ENCODE peak calls at places on chromosomes 4 and X, in five cellular contexts. One of them, this sample, is unnamed. For H3K4me1, the result is how much of the 10 kb centered on the place peaks cover.

GRCh38 chr4:109155682-109156243 is 146.7 kb downstream of the COL25A1 start:
- DNase-seq in DND-41: no peak
- DNase-seq in IMR-90: no peak
- DNase-seq in GM23248: peak
- DNase-seq in endothelial cell of umbilical vein: no peak
- DNase-seq in this sample: no peak

GRCh38 chr4:26028133-26028792 is 114.2 kb downstream of the SMIM20 start:
- DNase-seq in IMR-90: no peak
- DNase-seq in endothelial cell of umbilical vein: no peak
- DNase-seq in GM23248: no peak
- DNase-seq in DND-41: no peak
- DNase-seq in this sample: no peak

GRCh38 chrX:134144231-134144630 is 92.8 kb upstream of the CCDC160 start:
- DNase-seq in DND-41: peak
- DNase-seq in IMR-90: peak
- DNase-seq in GM23248: peak
- DNase-seq in endothelial cell of umbilical vein: peak
- DNase-seq in this sample: no peak

GRCh38 chr4:84032372-84032771 is 466.7 kb downstream of the NKX6-1 start:
- DNase-seq in endothelial cell of umbilical vein: no peak
- DNase-seq in DND-41: no peak
- DNase-seq in GM23248: no peak
- DNase-seq in IMR-90: no peak
- DNase-seq in this sample: no peak

GRCh38 chrX:8364369-8365141 is 100.1 kb upstream of the VCX3B start:
- DNase-seq in GM23248: no peak
- DNase-seq in IMR-90: no peak
- DNase-seq in DND-41: peak
- DNase-seq in endothelial cell of umbilical vein: no peak
- DNase-seq in this sample: no peak

GRCh38 chr4:53916431-53916889 is 147.9 kb downstream of the CHIC2 start:
- DNase-seq in IMR-90: peak
- DNase-seq in endothelial cell of umbilical vein: peak
- DNase-seq in GM23248: peak
- DNase-seq in DND-41: no peak
- DNase-seq in this sample: no peak

GRCh38 chrX:17174671-17175070 is 200.3 kb upstream of the NHS start:
- DNase-seq in endothelial cell of umbilical vein: no peak
- DNase-seq in DND-41: no peak
- DNase-seq in IMR-90: no peak
- DNase-seq in GM23248: no peak
- DNase-seq in this sample: no peak

GRCh38 chr4:4950891-4951290 is 68.4 kb downstream of the CYTL1 start:
- DNase-seq in endothelial cell of umbilical vein: no peak
- DNase-seq in GM23248: no peak
- DNase-seq in IMR-90: no peak
- DNase-seq in DND-41: no peak
- DNase-seq in this sample: no peak

GRCh38 chrX:154411981-154412340 is 622 bp downstream of the TAFAZZIN start:
- DNase-seq in GM23248: peak
- DNase-seq in IMR-90: peak
- DNase-seq in DND-41: peak
- DNase-seq in endothelial cell of umbilical vein: peak
- DNase-seq in this sample: peak

GRCh38 chr4:52873861-52874343 is 11.8 kb downstream of the RASL11B start:
- DNase-seq in DND-41: no peak
- DNase-seq in IMR-90: no peak
- DNase-seq in endothelial cell of umbilical vein: no peak
- DNase-seq in GM23248: no peak
- DNase-seq in this sample: peak

GRCh38 chrX:153882086-153882498 is 3.9 kb downstream of the L1CAM start:
- DNase-seq in endothelial cell of umbilical vein: no peak
- DNase-seq in GM23248: peak
- DNase-seq in DND-41: no peak
- DNase-seq in IMR-90: peak
- DNase-seq in this sample: no peak

GRCh38 chr4:88033309-88033708 is 25.9 kb downstream of the PKD2 start:
- DNase-seq in DND-41: peak
- DNase-seq in IMR-90: peak
- DNase-seq in GM23248: peak
- DNase-seq in endothelial cell of umbilical vein: peak
- DNase-seq in this sample: peak

GRCh38 chr4:68180858-68181531 is 51.3 kb upstream of the TMPRSS11F start:
- DNase-seq in GM23248: peak
- DNase-seq in DND-41: no peak
- DNase-seq in IMR-90: no peak
- DNase-seq in endothelial cell of umbilical vein: no peak
- DNase-seq in this sample: no peak

GRCh38 chr4:20256381-20256881 is 4.7 kb downstream of the SLIT2 start:
- DNase-seq in IMR-90: peak
- DNase-seq in endothelial cell of umbilical vein: peak
- DNase-seq in DND-41: no peak
- DNase-seq in GM23248: peak
- DNase-seq in this sample: no peak

GRCh38 chr4:148444296-148445070 is 2.3 kb upstream of the NR3C2 start:
- DNase-seq in DND-41: no peak
- DNase-seq in GM23248: peak
- DNase-seq in endothelial cell of umbilical vein: peak
- DNase-seq in IMR-90: no peak
- DNase-seq in this sample: no peak

GRCh38 chr4:23779839-23780238 is 110.0 kb downstream of the PPARGC1A start:
- DNase-seq in IMR-90: no peak
- DNase-seq in GM23248: no peak
- DNase-seq in endothelial cell of umbilical vein: no peak
- DNase-seq in DND-41: no peak
- DNase-seq in this sample: no peak

GRCh38 chr4:98586634-98587354 is 71.6 kb downstream of the TSPAN5 start:
- DNase-seq in IMR-90: no peak
- DNase-seq in DND-41: no peak
- DNase-seq in endothelial cell of umbilical vein: no peak
- DNase-seq in GM23248: no peak
- DNase-seq in this sample: no peak

GRCh38 chr4:185246453-185246852 is 37.1 kb downstream of the SNX25 start:
- DNase-seq in endothelial cell of umbilical vein: no peak
- DNase-seq in IMR-90: no peak
- DNase-seq in DND-41: no peak
- DNase-seq in GM23248: no peak
- DNase-seq in this sample: no peak

GRCh38 chr4:141329174-141329569 is 108.5 kb downstream of the ZNF330 start:
- DNase-seq in DND-41: no peak
- DNase-seq in endothelial cell of umbilical vein: no peak
- DNase-seq in GM23248: peak
- DNase-seq in IMR-90: peak
- DNase-seq in this sample: no peak

GRCh38 chr4:147839200-147839599 is 107.3 kb downstream of the ARHGAP10 start:
- DNase-seq in DND-41: no peak
- DNase-seq in IMR-90: no peak
- DNase-seq in endothelial cell of umbilical vein: no peak
- DNase-seq in GM23248: no peak
- DNase-seq in this sample: no peak

GRCh38 chr4:165580379-165580905 is 201.6 kb downstream of the CPE start:
- DNase-seq in endothelial cell of umbilical vein: peak
- DNase-seq in IMR-90: no peak
- DNase-seq in GM23248: peak
- DNase-seq in DND-41: no peak
- DNase-seq in this sample: no peak

GRCh38 chr4:112213850-112214249 is 17.7 kb upstream of the AP1AR start:
- DNase-seq in endothelial cell of umbilical vein: peak
- DNase-seq in IMR-90: peak
- DNase-seq in GM23248: peak
- DNase-seq in DND-41: no peak
- DNase-seq in this sample: no peak

GRCh38 chr4:21512351-21512750 is 436.2 kb downstream of the KCNIP4 start:
- DNase-seq in IMR-90: peak
- DNase-seq in GM23248: peak
- DNase-seq in DND-41: no peak
- DNase-seq in endothelial cell of umbilical vein: peak
- DNase-seq in this sample: no peak

GRCh38 chr4:185470503-185471195 is 884 bp downstream of the CCDC110 start:
- DNase-seq in GM23248: peak
- DNase-seq in IMR-90: peak
- DNase-seq in DND-41: no peak
- DNase-seq in endothelial cell of umbilical vein: peak
- DNase-seq in this sample: peak

GRCh38 chr4:2182981-2183380 is 58.9 kb downstream of the HAUS3 start:
- DNase-seq in DND-41: no peak
- DNase-seq in endothelial cell of umbilical vein: no peak
- DNase-seq in GM23248: no peak
- DNase-seq in IMR-90: peak
- DNase-seq in this sample: no peak

GRCh38 chrX:15617111-15617510 is 16.4 kb upstream of the ACE2 start:
- DNase-seq in IMR-90: no peak
- DNase-seq in DND-41: no peak
- DNase-seq in GM23248: no peak
- DNase-seq in endothelial cell of umbilical vein: no peak
- DNase-seq in this sample: no peak

GRCh38 chr4:1290165-1290977 is 680 bp downstream of the MAEA start:
- DNase-seq in endothelial cell of umbilical vein: peak
- DNase-seq in IMR-90: peak
- DNase-seq in GM23248: peak
- DNase-seq in DND-41: no peak
- DNase-seq in this sample: no peak

GRCh38 chr4:176443646-176444409 is 124.1 kb downstream of the SPCS3 start:
- DNase-seq in GM23248: peak
- DNase-seq in DND-41: no peak
- DNase-seq in IMR-90: no peak
- DNase-seq in endothelial cell of umbilical vein: no peak
- DNase-seq in this sample: no peak

GRCh38 chr4:119632216-119632615 is 3.6 kb upstream of the PDE5A start:
- DNase-seq in IMR-90: peak
- DNase-seq in GM23248: peak
- DNase-seq in DND-41: no peak
- DNase-seq in endothelial cell of umbilical vein: no peak
- DNase-seq in this sample: no peak

GRCh38 chrX:54181196-54181953 is 1.7 kb downstream of the FAM120C start:
- DNase-seq in IMR-90: peak
- DNase-seq in GM23248: peak
- DNase-seq in endothelial cell of umbilical vein: peak
- DNase-seq in DND-41: peak
- DNase-seq in this sample: no peak

GRCh38 chr4:122346036-122346435 is 32.8 kb upstream of the ADAD1 start:
- DNase-seq in IMR-90: peak
- DNase-seq in DND-41: no peak
- DNase-seq in GM23248: peak
- DNase-seq in endothelial cell of umbilical vein: no peak
- DNase-seq in this sample: no peak

GRCh38 chrX:107118322-107119147 is at the start of gene RBM41:
- DNase-seq in endothelial cell of umbilical vein: peak
- DNase-seq in IMR-90: peak
- DNase-seq in GM23248: peak
- DNase-seq in DND-41: peak
- DNase-seq in this sample: peak

GRCh38 chr4:135838889-135839288 is 1637.3 kb upstream of the PABPC4L start:
- DNase-seq in DND-41: no peak
- DNase-seq in GM23248: no peak
- DNase-seq in IMR-90: peak
- DNase-seq in endothelial cell of umbilical vein: peak
- DNase-seq in this sample: no peak

GRCh38 chr4:158824425-158825274 is 55.8 kb downstream of the FNIP2 start:
- DNase-seq in endothelial cell of umbilical vein: peak
- DNase-seq in GM23248: peak
- DNase-seq in IMR-90: peak
- DNase-seq in DND-41: no peak
- DNase-seq in this sample: no peak

GRCh38 chr4:158822348-158822747 is 53.5 kb downstream of the FNIP2 start:
- DNase-seq in IMR-90: no peak
- DNase-seq in GM23248: no peak
- DNase-seq in DND-41: no peak
- DNase-seq in endothelial cell of umbilical vein: no peak
- DNase-seq in this sample: no peak

GRCh38 chr4:158821228-158822009 is 52.6 kb downstream of the FNIP2 start:
- DNase-seq in DND-41: no peak
- DNase-seq in IMR-90: peak
- DNase-seq in endothelial cell of umbilical vein: no peak
- DNase-seq in GM23248: peak
- DNase-seq in this sample: no peak

GRCh38 chr4:158825443-158826036 is 56.7 kb downstream of the FNIP2 start:
- DNase-seq in endothelial cell of umbilical vein: no peak
- DNase-seq in DND-41: no peak
- DNase-seq in GM23248: no peak
- DNase-seq in IMR-90: no peak
- DNase-seq in this sample: no peak

DNA sequence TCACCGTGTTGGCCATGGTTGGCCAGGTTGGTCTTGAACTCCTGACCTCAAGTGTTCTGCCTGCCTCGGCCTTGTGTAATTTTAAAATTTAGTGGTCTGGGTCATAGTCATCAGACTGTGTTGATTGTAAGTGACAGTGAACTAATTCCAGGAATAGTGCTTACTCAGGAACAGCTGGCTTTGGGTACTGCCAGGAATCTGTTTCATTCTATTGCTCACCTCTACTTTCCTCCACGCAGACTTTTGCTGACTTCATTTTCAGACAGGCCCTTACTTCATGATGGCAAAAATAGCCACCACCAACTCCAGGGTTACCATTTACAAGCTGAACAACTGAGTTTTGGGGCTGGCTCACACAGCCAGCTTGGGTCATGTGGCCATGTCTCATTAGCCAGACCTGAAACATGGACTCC is 54.6 kb downstream of the FNIP2 start:
- DNase-seq in endothelial cell of umbilical vein: peak
- DNase-seq in DND-41: no peak
- DNase-seq in GM23248: peak
- DNase-seq in IMR-90: peak
- DNase-seq in this sample: no peak
- H3K4me1 ChIP-seq in endothelial cell of umbilical vein: under half
- H3K4me1 ChIP-seq in DND-41: under half
- H3K4me1 ChIP-seq in GM23248: half or more
- H3K4me1 ChIP-seq in IMR-90: under half
- H3K4me1 ChIP-seq in this sample: half or more

DNA sequence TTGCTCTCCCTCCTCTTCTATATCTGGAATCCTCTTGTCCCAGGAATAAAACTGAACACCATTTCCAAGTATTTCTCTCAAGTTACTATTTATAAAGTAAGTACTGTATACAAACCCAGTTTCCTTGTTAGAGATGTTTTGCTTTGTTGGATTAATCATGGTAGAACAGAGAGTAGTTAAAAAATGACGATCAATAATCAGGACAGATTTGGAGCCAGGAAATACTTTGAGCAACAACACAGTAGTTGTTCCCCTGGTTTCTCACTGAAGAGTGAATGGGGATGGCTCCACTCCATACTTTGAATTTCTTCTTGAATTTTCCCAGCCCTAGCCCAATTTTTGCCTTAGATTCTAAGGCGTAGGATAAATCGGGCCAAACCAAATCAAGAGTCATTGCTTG is 21.4 kb downstream of the MGST2 start:
- DNase-seq in DND-41: no peak
- DNase-seq in GM23248: no peak
- DNase-seq in endothelial cell of umbilical vein: no peak
- DNase-seq in IMR-90: no peak
- DNase-seq in this sample: no peak
- H3K27ac ChIP-seq in DND-41: no peak
- H3K27ac ChIP-seq in GM23248: no peak
- H3K27ac ChIP-seq in endothelial cell of umbilical vein: no peak
- H3K27ac ChIP-seq in IMR-90: no peak
- H3K27ac ChIP-seq in this sample: no peak

GRCh38 chr4:37905526-37906169 is 14.8 kb downstream of the TBC1D1 start:
- DNase-seq in GM23248: no peak
- DNase-seq in IMR-90: no peak
- DNase-seq in DND-41: no peak
- DNase-seq in endothelial cell of umbilical vein: no peak
- DNase-seq in this sample: no peak
- H3K4me1 ChIP-seq in GM23248: under half
- H3K4me1 ChIP-seq in IMR-90: under half
- H3K4me1 ChIP-seq in DND-41: under half
- H3K4me1 ChIP-seq in endothelial cell of umbilical vein: under half
- H3K4me1 ChIP-seq in this sample: under half

GRCh38 chrX:119757979-119758681 is at the start of gene SOWAHD:
- DNase-seq in IMR-90: no peak
- DNase-seq in DND-41: no peak
- DNase-seq in GM23248: peak
- DNase-seq in endothelial cell of umbilical vein: no peak
- DNase-seq in this sample: no peak
- H3K27ac ChIP-seq in IMR-90: no peak
- H3K27ac ChIP-seq in DND-41: peak
- H3K27ac ChIP-seq in GM23248: no peak
- H3K27ac ChIP-seq in endothelial cell of umbilical vein: no peak
- H3K27ac ChIP-seq in this sample: peak

This sample was measured in lung.